ENCODE peak calls at places on chromosomes 6 and 20, in four cellular contexts. A is upper lobe of right lung, S is T-cell, J is foreskin keratinocyte. N is an unnamed sample.

GRCh38 chr20:7790189-7790588 is 150.1 kb downstream of the HAO1 start:
- ATAC-seq in A (no peak), S (no peak), J (no peak), N (no peak)

GRCh38 chr6:14727494-14728395 is 518.1 kb upstream of the JARID2 start:
- ATAC-seq in A (peak; percentile 89), S (no peak), J (no peak), N (peak; percentile 66)

GRCh38 chr6:108689279-108690161 is 128.8 kb downstream of the FOXO3 start:
- ATAC-seq in A (peak; percentile 95), S (no peak), J (peak; percentile 86), N (peak; percentile 94)

GRCh38 chr6:2719053-2719375 is 31.7 kb downstream of the MYLK4 start:
- ATAC-seq in A (no peak), S (no peak), J (no peak), N (no peak)

GRCh38 chr6:106997392-106998257 is 23.1 kb upstream of the CD24 start:
- ATAC-seq in A (peak; percentile 86), S (no peak), J (peak; percentile 70), N (no peak)

GRCh38 chr20:38727602-38728236 is 3.4 kb downstream of the SLC32A1 start:
- ATAC-seq in A (no peak), S (no peak), J (no peak), N (no peak)

GRCh38 chr20:1803216-1804128 is 91.7 kb upstream of the SIRPA start:
- ATAC-seq in A (peak; percentile 81), S (peak; percentile 45), J (peak; percentile 36), N (peak; percentile 54)

GRCh38 chr6:166786704-166787293 is 159.7 kb upstream of the RPS6KA2 start:
- ATAC-seq in A (peak; percentile 89), S (peak; percentile 61), J (peak; percentile 59), N (peak; percentile 55)

GRCh38 chr6:68990313-68990712 is 355.2 kb downstream of the ADGRB3 start:
- ATAC-seq in A (no peak), S (no peak), J (no peak), N (no peak)

GRCh38 chr6:34246249-34246562 is 2.6 kb downstream of the SMIM29 start:
- ATAC-seq in A (no peak), S (no peak), J (no peak), N (no peak)

GRCh38 chr20:14765370-14765701 is 427.9 kb upstream of the FLRT3 start:
- ATAC-seq in A (no peak), S (no peak), J (no peak), N (no peak)

GRCh38 chr20:3304456-3304855 is 65.5 kb upstream of the SLC4A11 start:
- ATAC-seq in A (no peak), S (no peak), J (no peak), N (no peak)

GRCh38 chr20:4234128-4234527 is 218.8 kb upstream of the RNF24 start:
- ATAC-seq in A (peak; percentile 43), S (no peak), J (no peak), N (peak; percentile 46)

GRCh38 chr20:51511861-51512619 is 30.5 kb downstream of the NFATC2 start:
- ATAC-seq in A (no peak), S (no peak), J (no peak), N (no peak)

GRCh38 chr6:71333700-71334099 is 45.1 kb downstream of the OGFRL1 start:
- ATAC-seq in A (peak; percentile 26), S (no peak), J (peak; percentile 78), N (peak; percentile 69)

GRCh38 chr6:40393641-40394040 is 193.5 kb downstream of the LRFN2 start:
- ATAC-seq in A (no peak), S (no peak), J (peak; percentile 62), N (no peak)

GRCh38 chr6:157761331-157761921 is 61.6 kb upstream of the SNX9 start:
- ATAC-seq in A (no peak), S (peak; percentile 54), J (peak; percentile 12), N (no peak)

GRCh38 chr20:20820104-20820503 is 107.7 kb upstream of the RALGAPA2 start:
- ATAC-seq in A (peak; percentile 67), S (no peak), J (no peak), N (no peak)

GRCh38 chr20:8242827-8243764 is 111.0 kb downstream of the PLCB1 start:
- ATAC-seq in A (no peak), S (no peak), J (no peak), N (no peak)

GRCh38 chr6:152575621-152576150 is 61.5 kb downstream of the SYNE1 start:
- ATAC-seq in A (peak; percentile 82), S (no peak), J (peak; percentile 87), N (peak; percentile 71)

GRCh38 chr6:42316390-42316970 is 98.8 kb upstream of the MRPS10 start:
- ATAC-seq in A (peak; percentile 62), S (no peak), J (peak; percentile 24), N (no peak)

GRCh38 chr20:18314786-18315406 is 26.6 kb downstream of the ZNF133 start:
- ATAC-seq in A (peak; percentile 48), S (no peak), J (peak; percentile 98), N (no peak)

GRCh38 chr20:25065044-25065624 is 7.2 kb upstream of the ACSS1 start:
- ATAC-seq in A (no peak), S (no peak), J (no peak), N (no peak)

GRCh38 chr6:46501136-46502089 is 10.2 kb upstream of the RCAN2 start:
- ATAC-seq in A (no peak), S (no peak), J (peak; percentile 52), N (no peak)

GRCh38 chr6:11315743-11316437 is 83.4 kb upstream of the NEDD9 start:
- ATAC-seq in A (peak; percentile 47), S (no peak), J (peak; percentile 76), N (peak; percentile 59)

GRCh38 chr6:108661430-108661829 is 100.7 kb downstream of the FOXO3 start:
- ATAC-seq in A (peak; percentile 49), S (no peak), J (peak; percentile 90), N (no peak)

GRCh38 chr20:36528875-36529425 is 12.4 kb upstream of the MYL9 start:
- ATAC-seq in A (no peak), S (no peak), J (no peak), N (no peak)

GRCh38 chr6:15936503-15936902 is 192.4 kb upstream of the MYLIP start:
- ATAC-seq in A (peak; percentile 30), S (no peak), J (no peak), N (no peak)

GRCh38 chr6:139926711-139927110 is 552.3 kb upstream of the CITED2 start:
- ATAC-seq in A (no peak), S (no peak), J (no peak), N (no peak)

GRCh38 chr20:56483970-56484369 is 15.5 kb downstream of the RTF2 start:
- ATAC-seq in A (peak; percentile 46), S (no peak), J (no peak), N (no peak)

GRCh38 chr6:22302828-22303227 is 6.0 kb upstream of the PRL start:
- ATAC-seq in A (peak; percentile 53), S (no peak), J (no peak), N (no peak)

GRCh38 chr6:21123485-21124436 is 469.8 kb upstream of the SOX4 start:
- ATAC-seq in A (no peak), S (no peak), J (no peak), N (no peak)

GRCh38 chr6:167925011-167925410 is 72.5 kb upstream of the KIF25 start:
- ATAC-seq in A (peak; percentile 56), S (no peak), J (no peak), N (no peak)

GRCh38 chr6:84061613-84062398 is 28.2 kb downstream of the MRAP2 start:
- ATAC-seq in A (no peak), S (no peak), J (no peak), N (no peak)

GRCh38 chr6:98366406-98366805 is 468.0 kb upstream of the POU3F2 start:
- ATAC-seq in A (no peak), S (no peak), J (no peak), N (no peak)

N was measured in gastroesophageal sphincter.